ENCODE peak calls at places on chromosomes 3 and 15, in ten cellular contexts. Q is HFFc6; I is activated CD4-positive, alpha-beta T cell treated with anti-CD3 and anti-CD28 coated beads, Interleukin-2, amount 50 U/mL, for 1 hour; H is GM19239; C is activated CD8-positive, alpha-beta memory T cell treated with anti-CD3 and anti-CD28 coated beads for 48 hours; G is skeletal muscle cell; K is fibroblast of the aortic adventitia; J is amniotic stem cell; R is iPS-NIHi11; Z is C1 segment of cervical spinal cord. W is an unnamed sample.

GRCh38 chr15:40582726-40583246 is 11.3 kb upstream of the KNL1 start:
- DNase-seq in K (peak; percentile 61), C (no peak), H (no peak), J (peak; percentile 31), I (no peak), G (no peak), Z (no peak), R (peak; percentile 40), Q (no peak), W (no peak)

GRCh38 chr3:4047343-4047742 is 248.1 kb downstream of the LRRN1 start:
- DNase-seq in K (no peak), Z (no peak), C (no peak), J (no peak), G (no peak), R (no peak), Q (no peak), I (no peak), H (no peak), W (no peak)

GRCh38 chr3:5009506-5010100 is 30.4 kb downstream of the BHLHE40 start:
- DNase-seq in J (no peak), H (no peak), I (no peak), R (no peak), K (no peak), Q (no peak), G (no peak), Z (no peak), C (no peak), W (no peak)

GRCh38 chr3:8624612-8625011 is 20.0 kb downstream of the SSUH2 start:
- DNase-seq in I (no peak), K (no peak), Q (no peak), R (no peak), C (no peak), Z (no peak), J (no peak), G (no peak), H (no peak), W (no peak)

GRCh38 chr3:178947738-178948137 is 123.9 kb downstream of the ZMAT3 start:
- DNase-seq in K (no peak), G (no peak), I (no peak), J (no peak), H (no peak), C (no peak), Z (no peak), Q (no peak), R (no peak), W (no peak)

GRCh38 chr3:127820221-127820870 is 2.0 kb downstream of the MGLL start:
- DNase-seq in G (no peak), R (peak; percentile 43), I (no peak), H (peak; percentile 51), J (no peak), C (no peak), Q (peak; percentile 39), Z (no peak), K (peak; percentile 50), W (no peak)

GRCh38 chr3:178703268-178703975 is 167.2 kb downstream of the KCNMB2 start:
- DNase-seq in Q (no peak), I (no peak), Z (no peak), G (peak; percentile 56), K (no peak), R (no peak), J (peak; percentile 64), H (no peak), C (no peak), W (no peak)

GRCh38 chr15:101047301-101047781 is 128.2 kb downstream of the LRRK1 start:
- DNase-seq in H (no peak), K (no peak), R (peak; percentile 43), I (no peak), G (no peak), C (no peak), Q (no peak), Z (no peak), J (no peak), W (no peak)

GRCh38 chr3:141321109-141321497 is 47.2 kb upstream of the ZBTB38 start:
- DNase-seq in H (no peak), C (no peak), J (no peak), R (no peak), I (no peak), G (no peak), Q (no peak), Z (no peak), K (no peak), W (no peak)

GRCh38 chr3:100516232-100516631 is 23.8 kb downstream of the TMEM45A start:
- DNase-seq in J (no peak), K (peak; percentile 61), Q (no peak), R (no peak), C (no peak), H (no peak), G (no peak), Z (no peak), I (no peak), W (no peak)

GRCh38 chr3:187798126-187798525 is 52.9 kb upstream of the BCL6 start:
- DNase-seq in K (no peak), Q (no peak), C (no peak), R (no peak), G (no peak), J (no peak), H (no peak), I (no peak), Z (no peak), W (peak; percentile 12)

GRCh38 chr3:43733459-43734384 is 43.0 kb downstream of the ABHD5 start:
- DNase-seq in H (no peak), C (no peak), K (peak; percentile 89), J (no peak), I (no peak), R (peak; percentile 50), Z (peak; percentile 4), Q (peak; percentile 73), G (peak; percentile 27), W (no peak)

GRCh38 chr15:89971592-89971997 is 29.5 kb upstream of the ZNF710 start:
- DNase-seq in Z (peak; percentile 21), K (peak; percentile 48), Q (peak; percentile 48), C (no peak), R (peak; percentile 87), H (peak; percentile 64), G (no peak), J (no peak), I (peak; percentile 43), W (peak; percentile 18)

GRCh38 chr3:186110975-186111974 is 2.4 kb upstream of the ETV5 start:
- DNase-seq in Q (no peak), G (no peak), J (no peak), H (no peak), R (no peak), C (no peak), Z (no peak), I (no peak), K (no peak), W (no peak)

GRCh38 chr3:186327912-186328487 is 34.0 kb downstream of the DGKG start:
- DNase-seq in Q (no peak), I (no peak), H (no peak), Z (no peak), C (no peak), R (no peak), J (no peak), K (no peak), G (no peak), W (no peak)

GRCh38 chr15:88747626-88748025 is 55.6 kb upstream of the ACAN start:
- DNase-seq in J (no peak), I (no peak), K (no peak), G (no peak), R (no peak), Z (no peak), H (no peak), Q (no peak), C (no peak), W (no peak)

GRCh38 chr3:191774485-191774884 is 313.5 kb downstream of the PYDC2 start:
- DNase-seq in I (no peak), Z (no peak), H (no peak), R (peak; percentile 43), Q (peak; percentile 88), C (no peak), K (peak; percentile 41), G (peak; percentile 98), J (no peak), W (no peak)

GRCh38 chr15:77904436-77904821 is 173.1 kb downstream of the TBC1D2B start:
- DNase-seq in H (no peak), R (no peak), I (no peak), K (no peak), Q (no peak), G (no peak), C (no peak), Z (no peak), J (no peak), W (no peak)

GRCh38 chr3:148175215-148175614 is 522.5 kb upstream of the AGTR1 start:
- DNase-seq in J (no peak), H (no peak), Z (no peak), I (no peak), G (peak; percentile 6), K (peak; percentile 75), C (no peak), R (no peak), Q (no peak), W (no peak)

GRCh38 chr15:44692659-44693058 is 18.5 kb downstream of the PATL2 start:
- DNase-seq in J (no peak), G (no peak), I (no peak), Q (no peak), H (no peak), R (no peak), K (no peak), C (no peak), Z (no peak), W (no peak)

GRCh38 chr15:49686626-49687025 is 65.8 kb downstream of the DTWD1 start:
- DNase-seq in Q (no peak), J (no peak), I (no peak), K (peak; percentile 93), C (no peak), Z (no peak), G (peak; percentile 31), H (no peak), R (no peak), W (no peak)

GRCh38 chr15:74215958-74216357 is 13.4 kb upstream of the STRA6 start:
- DNase-seq in I (no peak), K (no peak), H (no peak), Z (no peak), Q (no peak), J (no peak), C (no peak), R (no peak), G (no peak), W (no peak)

GRCh38 chr15:101651753-101652097 is 456 bp downstream of the TM2D3 start:
- DNase-seq in G (no peak), R (no peak), C (no peak), I (no peak), Z (no peak), H (no peak), K (peak; percentile 25), Q (no peak), J (no peak), W (peak; percentile 37)

GRCh38 chr15:32855942-32856341 is 138.1 kb downstream of the GREM1 start:
- DNase-seq in R (peak; percentile 45), K (peak; percentile 99), J (peak; percentile 84), C (no peak), Z (no peak), G (peak; percentile 98), I (no peak), Q (peak; percentile 96), H (no peak), W (no peak)

GRCh38 chr3:87333393-87333892 is 57.1 kb upstream of the POU1F1 start:
- DNase-seq in Z (no peak), J (peak; percentile 83), Q (peak; percentile 85), I (no peak), H (no peak), C (no peak), K (peak; percentile 89), R (no peak), G (peak; percentile 76), W (no peak)

GRCh38 chr3:197807969-197808587 is 17.0 kb downstream of the LRCH3 start:
- DNase-seq in J (no peak), H (no peak), C (no peak), G (no peak), R (no peak), Z (no peak), Q (peak; percentile 41), I (no peak), K (no peak), W (no peak)

GRCh38 chr3:128301186-128302023 is 148.1 kb downstream of the EEFSEC start:
- DNase-seq in J (no peak), Z (no peak), K (no peak), C (no peak), H (no peak), I (no peak), Q (no peak), R (no peak), G (no peak), W (no peak)

GRCh38 chr3:128274837-128275236 is 121.6 kb downstream of the EEFSEC start:
- DNase-seq in Q (peak; percentile 83), G (peak; percentile 73), I (no peak), C (no peak), K (peak; percentile 75), Z (no peak), J (peak; percentile 82), H (no peak), R (peak; percentile 47), W (no peak)